ENCODE peak calls at places on chromosomes 12 and 14, in nine cellular contexts. One of them, this sample, is unnamed.

GRCh38 chr14:32186248-32186647 is 15.6 kb upstream of the RNU6-7 start:
- DNase-seq in stimulated activated CD4-positive, alpha-beta T cell treated with anti-CD3 and anti-CD28 coated beads, Interleukin-1b, Interleukin-23, amount 100 ng/mL, for 1 hour: no peak
- DNase-seq in SK-N-SH: no peak
- DNase-seq in left cardiac atrium: no peak
- DNase-seq in HCEC 1CT: no peak
- DNase-seq in AG20443: no peak
- DNase-seq in retinal pigment epithelial cell: no peak
- DNase-seq in stimulated activated CD8-positive, alpha-beta memory T cell treated with anti-CD3 and anti-CD28 coated beads, Interleukin-7, amount 100 ng/mL, for 1 hour: no peak
- DNase-seq in fibroblast of lung: no peak
- DNase-seq in this sample: no peak

GRCh38 chr14:53956427-53957201 is at the start of gene BMP4:
- DNase-seq in stimulated activated CD4-positive, alpha-beta T cell treated with anti-CD3 and anti-CD28 coated beads, Interleukin-1b, Interleukin-23, amount 100 ng/mL, for 1 hour: no peak
- DNase-seq in SK-N-SH: peak
- DNase-seq in left cardiac atrium: peak
- DNase-seq in HCEC 1CT: peak
- DNase-seq in AG20443: no peak
- DNase-seq in retinal pigment epithelial cell: no peak
- DNase-seq in stimulated activated CD8-positive, alpha-beta memory T cell treated with anti-CD3 and anti-CD28 coated beads, Interleukin-7, amount 100 ng/mL, for 1 hour: no peak
- DNase-seq in fibroblast of lung: peak
- DNase-seq in this sample: peak

GRCh38 chr12:53735556-53735955 is 8.3 kb upstream of the CALCOCO1 start:
- DNase-seq in stimulated activated CD4-positive, alpha-beta T cell treated with anti-CD3 and anti-CD28 coated beads, Interleukin-1b, Interleukin-23, amount 100 ng/mL, for 1 hour: no peak
- DNase-seq in SK-N-SH: no peak
- DNase-seq in left cardiac atrium: no peak
- DNase-seq in HCEC 1CT: no peak
- DNase-seq in AG20443: no peak
- DNase-seq in retinal pigment epithelial cell: no peak
- DNase-seq in stimulated activated CD8-positive, alpha-beta memory T cell treated with anti-CD3 and anti-CD28 coated beads, Interleukin-7, amount 100 ng/mL, for 1 hour: no peak
- DNase-seq in fibroblast of lung: no peak
- DNase-seq in this sample: no peak

GRCh38 chr14:92718659-92719058 is 29.8 kb downstream of the LGMN start:
- DNase-seq in stimulated activated CD4-positive, alpha-beta T cell treated with anti-CD3 and anti-CD28 coated beads, Interleukin-1b, Interleukin-23, amount 100 ng/mL, for 1 hour: no peak
- DNase-seq in SK-N-SH: no peak
- DNase-seq in left cardiac atrium: no peak
- DNase-seq in HCEC 1CT: no peak
- DNase-seq in AG20443: peak
- DNase-seq in retinal pigment epithelial cell: no peak
- DNase-seq in stimulated activated CD8-positive, alpha-beta memory T cell treated with anti-CD3 and anti-CD28 coated beads, Interleukin-7, amount 100 ng/mL, for 1 hour: no peak
- DNase-seq in fibroblast of lung: no peak
- DNase-seq in this sample: peak

GRCh38 chr14:91394105-91395081 is 23.2 kb downstream of the CCDC88C start:
- DNase-seq in stimulated activated CD4-positive, alpha-beta T cell treated with anti-CD3 and anti-CD28 coated beads, Interleukin-1b, Interleukin-23, amount 100 ng/mL, for 1 hour: no peak
- DNase-seq in SK-N-SH: no peak
- DNase-seq in left cardiac atrium: no peak
- DNase-seq in HCEC 1CT: no peak
- DNase-seq in AG20443: no peak
- DNase-seq in retinal pigment epithelial cell: no peak
- DNase-seq in stimulated activated CD8-positive, alpha-beta memory T cell treated with anti-CD3 and anti-CD28 coated beads, Interleukin-7, amount 100 ng/mL, for 1 hour: no peak
- DNase-seq in fibroblast of lung: no peak
- DNase-seq in this sample: no peak

GRCh38 chr14:104107611-104108569 is 22.4 kb downstream of the ASPG start:
- DNase-seq in stimulated activated CD4-positive, alpha-beta T cell treated with anti-CD3 and anti-CD28 coated beads, Interleukin-1b, Interleukin-23, amount 100 ng/mL, for 1 hour: no peak
- DNase-seq in SK-N-SH: peak
- DNase-seq in left cardiac atrium: peak
- DNase-seq in HCEC 1CT: no peak
- DNase-seq in AG20443: no peak
- DNase-seq in retinal pigment epithelial cell: no peak
- DNase-seq in stimulated activated CD8-positive, alpha-beta memory T cell treated with anti-CD3 and anti-CD28 coated beads, Interleukin-7, amount 100 ng/mL, for 1 hour: no peak
- DNase-seq in fibroblast of lung: no peak
- DNase-seq in this sample: no peak

GRCh38 chr12:30806989-30807694 is 52.4 kb upstream of the CAPRIN2 start:
- DNase-seq in stimulated activated CD4-positive, alpha-beta T cell treated with anti-CD3 and anti-CD28 coated beads, Interleukin-1b, Interleukin-23, amount 100 ng/mL, for 1 hour: no peak
- DNase-seq in SK-N-SH: peak
- DNase-seq in left cardiac atrium: peak
- DNase-seq in HCEC 1CT: peak
- DNase-seq in AG20443: peak
- DNase-seq in retinal pigment epithelial cell: no peak
- DNase-seq in stimulated activated CD8-positive, alpha-beta memory T cell treated with anti-CD3 and anti-CD28 coated beads, Interleukin-7, amount 100 ng/mL, for 1 hour: no peak
- DNase-seq in fibroblast of lung: peak
- DNase-seq in this sample: peak

GRCh38 chr14:102779574-102780315 is 2.5 kb downstream of the TRAF3 start:
- DNase-seq in stimulated activated CD4-positive, alpha-beta T cell treated with anti-CD3 and anti-CD28 coated beads, Interleukin-1b, Interleukin-23, amount 100 ng/mL, for 1 hour: no peak
- DNase-seq in SK-N-SH: no peak
- DNase-seq in left cardiac atrium: no peak
- DNase-seq in HCEC 1CT: no peak
- DNase-seq in AG20443: no peak
- DNase-seq in retinal pigment epithelial cell: no peak
- DNase-seq in stimulated activated CD8-positive, alpha-beta memory T cell treated with anti-CD3 and anti-CD28 coated beads, Interleukin-7, amount 100 ng/mL, for 1 hour: no peak
- DNase-seq in fibroblast of lung: no peak
- DNase-seq in this sample: no peak

GRCh38 chr12:113569841-113570240 is 98.2 kb upstream of the LHX5 start:
- DNase-seq in stimulated activated CD4-positive, alpha-beta T cell treated with anti-CD3 and anti-CD28 coated beads, Interleukin-1b, Interleukin-23, amount 100 ng/mL, for 1 hour: no peak
- DNase-seq in SK-N-SH: no peak
- DNase-seq in left cardiac atrium: no peak
- DNase-seq in HCEC 1CT: no peak
- DNase-seq in AG20443: no peak
- DNase-seq in retinal pigment epithelial cell: no peak
- DNase-seq in stimulated activated CD8-positive, alpha-beta memory T cell treated with anti-CD3 and anti-CD28 coated beads, Interleukin-7, amount 100 ng/mL, for 1 hour: no peak
- DNase-seq in fibroblast of lung: no peak
- DNase-seq in this sample: no peak

GRCh38 chr14:68230941-68231717 is 411.6 kb downstream of the RAD51B start:
- DNase-seq in stimulated activated CD4-positive, alpha-beta T cell treated with anti-CD3 and anti-CD28 coated beads, Interleukin-1b, Interleukin-23, amount 100 ng/mL, for 1 hour: no peak
- DNase-seq in SK-N-SH: no peak
- DNase-seq in left cardiac atrium: no peak
- DNase-seq in HCEC 1CT: peak
- DNase-seq in AG20443: no peak
- DNase-seq in retinal pigment epithelial cell: no peak
- DNase-seq in stimulated activated CD8-positive, alpha-beta memory T cell treated with anti-CD3 and anti-CD28 coated beads, Interleukin-7, amount 100 ng/mL, for 1 hour: no peak
- DNase-seq in fibroblast of lung: peak
- DNase-seq in this sample: no peak

GRCh38 chr14:50762001-50762930 is 68.7 kb downstream of the NIN start:
- DNase-seq in stimulated activated CD4-positive, alpha-beta T cell treated with anti-CD3 and anti-CD28 coated beads, Interleukin-1b, Interleukin-23, amount 100 ng/mL, for 1 hour: no peak
- DNase-seq in SK-N-SH: no peak
- DNase-seq in left cardiac atrium: no peak
- DNase-seq in HCEC 1CT: peak
- DNase-seq in AG20443: peak
- DNase-seq in retinal pigment epithelial cell: no peak
- DNase-seq in stimulated activated CD8-positive, alpha-beta memory T cell treated with anti-CD3 and anti-CD28 coated beads, Interleukin-7, amount 100 ng/mL, for 1 hour: no peak
- DNase-seq in fibroblast of lung: peak
- DNase-seq in this sample: peak

GRCh38 chr12:111123390-111123789 is 203.0 kb upstream of the MYL2 start:
- DNase-seq in stimulated activated CD4-positive, alpha-beta T cell treated with anti-CD3 and anti-CD28 coated beads, Interleukin-1b, Interleukin-23, amount 100 ng/mL, for 1 hour: no peak
- DNase-seq in SK-N-SH: no peak
- DNase-seq in left cardiac atrium: no peak
- DNase-seq in HCEC 1CT: no peak
- DNase-seq in AG20443: no peak
- DNase-seq in retinal pigment epithelial cell: no peak
- DNase-seq in stimulated activated CD8-positive, alpha-beta memory T cell treated with anti-CD3 and anti-CD28 coated beads, Interleukin-7, amount 100 ng/mL, for 1 hour: no peak
- DNase-seq in fibroblast of lung: no peak
- DNase-seq in this sample: no peak

GRCh38 chr12:122200541-122201175 is 2.9 kb upstream of the B3GNT4 start:
- DNase-seq in stimulated activated CD4-positive, alpha-beta T cell treated with anti-CD3 and anti-CD28 coated beads, Interleukin-1b, Interleukin-23, amount 100 ng/mL, for 1 hour: no peak
- DNase-seq in SK-N-SH: peak
- DNase-seq in left cardiac atrium: no peak
- DNase-seq in HCEC 1CT: no peak
- DNase-seq in AG20443: no peak
- DNase-seq in retinal pigment epithelial cell: no peak
- DNase-seq in stimulated activated CD8-positive, alpha-beta memory T cell treated with anti-CD3 and anti-CD28 coated beads, Interleukin-7, amount 100 ng/mL, for 1 hour: no peak
- DNase-seq in fibroblast of lung: no peak
- DNase-seq in this sample: no peak

GRCh38 chr12:108515916-108516315 is 839 bp downstream of the FICD start:
- DNase-seq in stimulated activated CD4-positive, alpha-beta T cell treated with anti-CD3 and anti-CD28 coated beads, Interleukin-1b, Interleukin-23, amount 100 ng/mL, for 1 hour: no peak
- DNase-seq in SK-N-SH: no peak
- DNase-seq in left cardiac atrium: no peak
- DNase-seq in HCEC 1CT: no peak
- DNase-seq in AG20443: no peak
- DNase-seq in retinal pigment epithelial cell: no peak
- DNase-seq in stimulated activated CD8-positive, alpha-beta memory T cell treated with anti-CD3 and anti-CD28 coated beads, Interleukin-7, amount 100 ng/mL, for 1 hour: no peak
- DNase-seq in fibroblast of lung: no peak
- DNase-seq in this sample: no peak

GRCh38 chr12:81296556-81297305 is 218.9 kb downstream of the ACSS3 start:
- DNase-seq in stimulated activated CD4-positive, alpha-beta T cell treated with anti-CD3 and anti-CD28 coated beads, Interleukin-1b, Interleukin-23, amount 100 ng/mL, for 1 hour: no peak
- DNase-seq in SK-N-SH: no peak
- DNase-seq in left cardiac atrium: no peak
- DNase-seq in HCEC 1CT: peak
- DNase-seq in AG20443: no peak
- DNase-seq in retinal pigment epithelial cell: peak
- DNase-seq in stimulated activated CD8-positive, alpha-beta memory T cell treated with anti-CD3 and anti-CD28 coated beads, Interleukin-7, amount 100 ng/mL, for 1 hour: no peak
- DNase-seq in fibroblast of lung: peak
- DNase-seq in this sample: peak

GRCh38 chr14:74395094-74395493 is 30.9 kb downstream of the SYNDIG1L start:
- DNase-seq in stimulated activated CD4-positive, alpha-beta T cell treated with anti-CD3 and anti-CD28 coated beads, Interleukin-1b, Interleukin-23, amount 100 ng/mL, for 1 hour: no peak
- DNase-seq in SK-N-SH: no peak
- DNase-seq in left cardiac atrium: no peak
- DNase-seq in HCEC 1CT: no peak
- DNase-seq in AG20443: no peak
- DNase-seq in retinal pigment epithelial cell: no peak
- DNase-seq in stimulated activated CD8-positive, alpha-beta memory T cell treated with anti-CD3 and anti-CD28 coated beads, Interleukin-7, amount 100 ng/mL, for 1 hour: no peak
- DNase-seq in fibroblast of lung: no peak
- DNase-seq in this sample: no peak

GRCh38 chr12:71721781-71722511 is 32.7 kb upstream of the RAB21 start:
- DNase-seq in stimulated activated CD4-positive, alpha-beta T cell treated with anti-CD3 and anti-CD28 coated beads, Interleukin-1b, Interleukin-23, amount 100 ng/mL, for 1 hour: no peak
- DNase-seq in SK-N-SH: no peak
- DNase-seq in left cardiac atrium: no peak
- DNase-seq in HCEC 1CT: no peak
- DNase-seq in AG20443: no peak
- DNase-seq in retinal pigment epithelial cell: no peak
- DNase-seq in stimulated activated CD8-positive, alpha-beta memory T cell treated with anti-CD3 and anti-CD28 coated beads, Interleukin-7, amount 100 ng/mL, for 1 hour: no peak
- DNase-seq in fibroblast of lung: no peak
- DNase-seq in this sample: no peak

GRCh38 chr14:70934084-70934483 is 26.8 kb downstream of the PCNX1 start:
- DNase-seq in stimulated activated CD4-positive, alpha-beta T cell treated with anti-CD3 and anti-CD28 coated beads, Interleukin-1b, Interleukin-23, amount 100 ng/mL, for 1 hour: no peak
- DNase-seq in SK-N-SH: no peak
- DNase-seq in left cardiac atrium: no peak
- DNase-seq in HCEC 1CT: peak
- DNase-seq in AG20443: peak
- DNase-seq in retinal pigment epithelial cell: no peak
- DNase-seq in stimulated activated CD8-positive, alpha-beta memory T cell treated with anti-CD3 and anti-CD28 coated beads, Interleukin-7, amount 100 ng/mL, for 1 hour: no peak
- DNase-seq in fibroblast of lung: peak
- DNase-seq in this sample: no peak

GRCh38 chr14:95507174-95507573 is 9.3 kb downstream of the SYNE3 start:
- DNase-seq in stimulated activated CD4-positive, alpha-beta T cell treated with anti-CD3 and anti-CD28 coated beads, Interleukin-1b, Interleukin-23, amount 100 ng/mL, for 1 hour: no peak
- DNase-seq in SK-N-SH: no peak
- DNase-seq in left cardiac atrium: peak
- DNase-seq in HCEC 1CT: peak
- DNase-seq in AG20443: peak
- DNase-seq in retinal pigment epithelial cell: no peak
- DNase-seq in stimulated activated CD8-positive, alpha-beta memory T cell treated with anti-CD3 and anti-CD28 coated beads, Interleukin-7, amount 100 ng/mL, for 1 hour: no peak
- DNase-seq in fibroblast of lung: peak
- DNase-seq in this sample: peak

GRCh38 chr12:125099407-125099779 is 34.2 kb downstream of the AACS start:
- DNase-seq in stimulated activated CD4-positive, alpha-beta T cell treated with anti-CD3 and anti-CD28 coated beads, Interleukin-1b, Interleukin-23, amount 100 ng/mL, for 1 hour: no peak
- DNase-seq in SK-N-SH: no peak
- DNase-seq in left cardiac atrium: no peak
- DNase-seq in HCEC 1CT: no peak
- DNase-seq in AG20443: no peak
- DNase-seq in retinal pigment epithelial cell: no peak
- DNase-seq in stimulated activated CD8-positive, alpha-beta memory T cell treated with anti-CD3 and anti-CD28 coated beads, Interleukin-7, amount 100 ng/mL, for 1 hour: no peak
- DNase-seq in fibroblast of lung: no peak
- DNase-seq in this sample: no peak

GRCh38 chr14:59482471-59483331 is 1.5 kb downstream of the L3HYPDH start:
- DNase-seq in stimulated activated CD4-positive, alpha-beta T cell treated with anti-CD3 and anti-CD28 coated beads, Interleukin-1b, Interleukin-23, amount 100 ng/mL, for 1 hour: no peak
- DNase-seq in SK-N-SH: no peak
- DNase-seq in left cardiac atrium: peak
- DNase-seq in HCEC 1CT: peak
- DNase-seq in AG20443: peak
- DNase-seq in retinal pigment epithelial cell: peak
- DNase-seq in stimulated activated CD8-positive, alpha-beta memory T cell treated with anti-CD3 and anti-CD28 coated beads, Interleukin-7, amount 100 ng/mL, for 1 hour: no peak
- DNase-seq in fibroblast of lung: peak
- DNase-seq in this sample: peak

GRCh38 chr12:532908-533565 is 73.3 kb downstream of the B4GALNT3 start:
- DNase-seq in stimulated activated CD4-positive, alpha-beta T cell treated with anti-CD3 and anti-CD28 coated beads, Interleukin-1b, Interleukin-23, amount 100 ng/mL, for 1 hour: no peak
- DNase-seq in SK-N-SH: no peak
- DNase-seq in left cardiac atrium: no peak
- DNase-seq in HCEC 1CT: peak
- DNase-seq in AG20443: peak
- DNase-seq in retinal pigment epithelial cell: no peak
- DNase-seq in stimulated activated CD8-positive, alpha-beta memory T cell treated with anti-CD3 and anti-CD28 coated beads, Interleukin-7, amount 100 ng/mL, for 1 hour: no peak
- DNase-seq in fibroblast of lung: no peak
- DNase-seq in this sample: peak

GRCh38 chr12:113221997-113222729 is 899 bp downstream of the TPCN1 start:
- DNase-seq in stimulated activated CD4-positive, alpha-beta T cell treated with anti-CD3 and anti-CD28 coated beads, Interleukin-1b, Interleukin-23, amount 100 ng/mL, for 1 hour: no peak
- DNase-seq in SK-N-SH: no peak
- DNase-seq in left cardiac atrium: no peak
- DNase-seq in HCEC 1CT: no peak
- DNase-seq in AG20443: no peak
- DNase-seq in retinal pigment epithelial cell: no peak
- DNase-seq in stimulated activated CD8-positive, alpha-beta memory T cell treated with anti-CD3 and anti-CD28 coated beads, Interleukin-7, amount 100 ng/mL, for 1 hour: no peak
- DNase-seq in fibroblast of lung: no peak
- DNase-seq in this sample: no peak

GRCh38 chr12:1046727-1047126 is 55.7 kb downstream of the ERC1 start:
- DNase-seq in stimulated activated CD4-positive, alpha-beta T cell treated with anti-CD3 and anti-CD28 coated beads, Interleukin-1b, Interleukin-23, amount 100 ng/mL, for 1 hour: no peak
- DNase-seq in SK-N-SH: no peak
- DNase-seq in left cardiac atrium: no peak
- DNase-seq in HCEC 1CT: no peak
- DNase-seq in AG20443: no peak
- DNase-seq in retinal pigment epithelial cell: no peak
- DNase-seq in stimulated activated CD8-positive, alpha-beta memory T cell treated with anti-CD3 and anti-CD28 coated beads, Interleukin-7, amount 100 ng/mL, for 1 hour: no peak
- DNase-seq in fibroblast of lung: no peak
- DNase-seq in this sample: no peak

GRCh38 chr12:114625294-114625851 is 58.6 kb downstream of the TBX3 start:
- DNase-seq in stimulated activated CD4-positive, alpha-beta T cell treated with anti-CD3 and anti-CD28 coated beads, Interleukin-1b, Interleukin-23, amount 100 ng/mL, for 1 hour: no peak
- DNase-seq in SK-N-SH: peak
- DNase-seq in left cardiac atrium: peak
- DNase-seq in HCEC 1CT: peak
- DNase-seq in AG20443: peak
- DNase-seq in retinal pigment epithelial cell: no peak
- DNase-seq in stimulated activated CD8-positive, alpha-beta memory T cell treated with anti-CD3 and anti-CD28 coated beads, Interleukin-7, amount 100 ng/mL, for 1 hour: no peak
- DNase-seq in fibroblast of lung: peak
- DNase-seq in this sample: peak

GRCh38 chr12:8145754-8146415 is 10.9 kb upstream of the ZNF705A start:
- DNase-seq in stimulated activated CD4-positive, alpha-beta T cell treated with anti-CD3 and anti-CD28 coated beads, Interleukin-1b, Interleukin-23, amount 100 ng/mL, for 1 hour: no peak
- DNase-seq in SK-N-SH: no peak
- DNase-seq in left cardiac atrium: peak
- DNase-seq in HCEC 1CT: peak
- DNase-seq in AG20443: peak
- DNase-seq in retinal pigment epithelial cell: peak
- DNase-seq in stimulated activated CD8-positive, alpha-beta memory T cell treated with anti-CD3 and anti-CD28 coated beads, Interleukin-7, amount 100 ng/mL, for 1 hour: no peak
- DNase-seq in fibroblast of lung: peak
- DNase-seq in this sample: peak

This sample was measured in brain microvascular endothelial cell.